ENCODE peak calls at places on chromosomes 3 and 15, in five cellular contexts. One of them, this sample, is unnamed.

GRCh38 chr3:11195201-11195600 is 40.9 kb downstream of the HRH1 start:
- DNase-seq in cardiac muscle cell: no peak
- DNase-seq in IMR-90: no peak
- DNase-seq in HFF-Myc: no peak
- DNase-seq in foreskin fibroblast: no peak
- DNase-seq in this sample: no peak

GRCh38 chr3:157753753-157754152 is 250.5 kb upstream of the VEPH1 start:
- DNase-seq in IMR-90: no peak
- DNase-seq in HFF-Myc: no peak
- DNase-seq in cardiac muscle cell: no peak
- DNase-seq in foreskin fibroblast: no peak
- DNase-seq in this sample: no peak

GRCh38 chr15:99969261-99969960 is 236.2 kb upstream of the LYSMD4 start:
- DNase-seq in IMR-90: no peak
- DNase-seq in HFF-Myc: no peak
- DNase-seq in cardiac muscle cell: no peak
- DNase-seq in foreskin fibroblast: no peak
- DNase-seq in this sample: no peak

GRCh38 chr3:159189994-159190669 is 388.3 kb downstream of the MFSD1 start:
- DNase-seq in HFF-Myc: no peak
- DNase-seq in IMR-90: no peak
- DNase-seq in cardiac muscle cell: no peak
- DNase-seq in foreskin fibroblast: peak; percentile 87
- DNase-seq in this sample: peak; percentile 52

GRCh38 chr3:97971679-97972567 is at the start of gene RIOX2:
- DNase-seq in HFF-Myc: no peak
- DNase-seq in IMR-90: peak; percentile 62
- DNase-seq in cardiac muscle cell: peak; percentile 65
- DNase-seq in foreskin fibroblast: peak; percentile 87
- DNase-seq in this sample: peak; percentile 68

GRCh38 chr3:159451067-159451466 is 537.6 kb upstream of the IL12A start:
- DNase-seq in IMR-90: no peak
- DNase-seq in foreskin fibroblast: no peak
- DNase-seq in HFF-Myc: no peak
- DNase-seq in cardiac muscle cell: no peak
- DNase-seq in this sample: no peak

GRCh38 chr3:126654571-126655393 is at the start of gene TXNRD3:
- DNase-seq in IMR-90: peak; percentile 49
- DNase-seq in HFF-Myc: no peak
- DNase-seq in foreskin fibroblast: peak; percentile 88
- DNase-seq in cardiac muscle cell: peak; percentile 85
- DNase-seq in this sample: peak; percentile 62

GRCh38 chr3:141680620-141681389 is 57.3 kb upstream of the RNF7 start:
- DNase-seq in HFF-Myc: no peak
- DNase-seq in IMR-90: peak; percentile 68
- DNase-seq in cardiac muscle cell: peak; percentile 27
- DNase-seq in foreskin fibroblast: peak; percentile 42
- DNase-seq in this sample: peak; percentile 19

GRCh38 chr3:132038198-132038825 is 3.5 kb upstream of the CPNE4 start:
- DNase-seq in cardiac muscle cell: peak; percentile 27
- DNase-seq in foreskin fibroblast: peak; percentile 56
- DNase-seq in IMR-90: peak; percentile 23
- DNase-seq in HFF-Myc: no peak
- DNase-seq in this sample: peak; percentile 22

GRCh38 chr15:59273266-59273665 is 66.6 kb downstream of the LDHAL6B start:
- DNase-seq in foreskin fibroblast: no peak
- DNase-seq in HFF-Myc: no peak
- DNase-seq in cardiac muscle cell: no peak
- DNase-seq in IMR-90: no peak
- DNase-seq in this sample: no peak

GRCh38 chr3:106130384-106131084 is 261.7 kb upstream of the CBLB start:
- DNase-seq in IMR-90: peak; percentile 87
- DNase-seq in HFF-Myc: peak; percentile 49
- DNase-seq in foreskin fibroblast: peak; percentile 85
- DNase-seq in cardiac muscle cell: peak; percentile 1
- DNase-seq in this sample: peak; percentile 80

GRCh38 chr3:134214239-134214638 is 36.4 kb downstream of the RYK start:
- DNase-seq in cardiac muscle cell: no peak
- DNase-seq in foreskin fibroblast: no peak
- DNase-seq in HFF-Myc: no peak
- DNase-seq in IMR-90: no peak
- DNase-seq in this sample: no peak

GRCh38 chr3:2156244-2156847 is 57.7 kb downstream of the CNTN4 start:
- DNase-seq in HFF-Myc: no peak
- DNase-seq in IMR-90: no peak
- DNase-seq in foreskin fibroblast: no peak
- DNase-seq in cardiac muscle cell: peak; percentile 67
- DNase-seq in this sample: no peak

GRCh38 chr3:143145951-143146350 is 26.4 kb downstream of the CHST2 start:
- DNase-seq in foreskin fibroblast: no peak
- DNase-seq in HFF-Myc: no peak
- DNase-seq in cardiac muscle cell: no peak
- DNase-seq in IMR-90: no peak
- DNase-seq in this sample: no peak

GRCh38 chr3:68121291-68121690 is 466.9 kb upstream of the SUCLG2 start:
- DNase-seq in cardiac muscle cell: no peak
- DNase-seq in IMR-90: no peak
- DNase-seq in foreskin fibroblast: no peak
- DNase-seq in HFF-Myc: no peak
- DNase-seq in this sample: no peak

GRCh38 chr3:138062626-138063025 is 52.7 kb downstream of the CLDN18 start:
- DNase-seq in cardiac muscle cell: no peak
- DNase-seq in IMR-90: peak; percentile 83
- DNase-seq in foreskin fibroblast: peak; percentile 67
- DNase-seq in HFF-Myc: no peak
- DNase-seq in this sample: no peak

GRCh38 chr3:127077068-127077467 is 94.2 kb downstream of the PLXNA1 start:
- DNase-seq in HFF-Myc: no peak
- DNase-seq in IMR-90: no peak
- DNase-seq in cardiac muscle cell: no peak
- DNase-seq in foreskin fibroblast: no peak
- DNase-seq in this sample: no peak

GRCh38 chr15:64344651-64345262 is 11.2 kb downstream of the CSNK1G1 start:
- DNase-seq in foreskin fibroblast: peak; percentile 73
- DNase-seq in IMR-90: peak; percentile 26
- DNase-seq in cardiac muscle cell: no peak
- DNase-seq in HFF-Myc: no peak
- DNase-seq in this sample: peak; percentile 72

GRCh38 chr15:52780172-52780980 is 9.8 kb downstream of the ONECUT1 start:
- DNase-seq in HFF-Myc: peak; percentile 21
- DNase-seq in IMR-90: peak; percentile 41
- DNase-seq in foreskin fibroblast: peak; percentile 82
- DNase-seq in cardiac muscle cell: peak; percentile 68
- DNase-seq in this sample: peak; percentile 52

GRCh38 chr15:68228971-68229385 is 550 bp downstream of the CLN6 start:
- DNase-seq in foreskin fibroblast: no peak
- DNase-seq in IMR-90: peak; percentile 9
- DNase-seq in HFF-Myc: no peak
- DNase-seq in cardiac muscle cell: no peak
- DNase-seq in this sample: peak; percentile 5

GRCh38 chr3:25426408-25426807 is 1.7 kb upstream of the RARB start:
- DNase-seq in HFF-Myc: no peak
- DNase-seq in cardiac muscle cell: peak; percentile 90
- DNase-seq in foreskin fibroblast: peak; percentile 25
- DNase-seq in IMR-90: no peak
- DNase-seq in this sample: peak; percentile 22

GRCh38 chr3:169324454-169324789 is 339.1 kb downstream of the MECOM start:
- DNase-seq in HFF-Myc: no peak
- DNase-seq in IMR-90: no peak
- DNase-seq in foreskin fibroblast: no peak
- DNase-seq in cardiac muscle cell: no peak
- DNase-seq in this sample: no peak

GRCh38 chr3:149486726-149487125 is 12.2 kb downstream of the TM4SF4 start:
- DNase-seq in foreskin fibroblast: no peak
- DNase-seq in IMR-90: no peak
- DNase-seq in HFF-Myc: no peak
- DNase-seq in cardiac muscle cell: no peak
- DNase-seq in this sample: no peak

GRCh38 chr3:149490260-149490971 is 15.9 kb downstream of the TM4SF4 start:
- DNase-seq in cardiac muscle cell: no peak
- DNase-seq in HFF-Myc: no peak
- DNase-seq in foreskin fibroblast: no peak
- DNase-seq in IMR-90: no peak
- DNase-seq in this sample: no peak

GRCh38 chr3:149493315-149494021 is 19.0 kb downstream of the TM4SF4 start:
- DNase-seq in IMR-90: no peak
- DNase-seq in foreskin fibroblast: no peak
- DNase-seq in HFF-Myc: no peak
- DNase-seq in cardiac muscle cell: no peak
- DNase-seq in this sample: no peak

GRCh38 chr3:149489060-149489690 is 14.7 kb downstream of the TM4SF4 start:
- DNase-seq in IMR-90: no peak
- DNase-seq in cardiac muscle cell: peak; percentile 20
- DNase-seq in foreskin fibroblast: no peak
- DNase-seq in HFF-Myc: no peak
- DNase-seq in this sample: no peak

GRCh38 chr3:149487598-149488197 is 13.2 kb downstream of the TM4SF4 start:
- DNase-seq in foreskin fibroblast: no peak
- DNase-seq in IMR-90: no peak
- DNase-seq in cardiac muscle cell: no peak
- DNase-seq in HFF-Myc: no peak
- DNase-seq in this sample: no peak
- TF ChIP-seq CTCF in foreskin fibroblast: no peak
- TF ChIP-seq CTCF in IMR-90: no peak
- TF ChIP-seq CTCF in cardiac muscle cell: peak; percentile 33
- TF ChIP-seq CTCF in HFF-Myc: peak; percentile 56
- TF ChIP-seq CTCF in this sample: peak; percentile 45

GRCh38 chr3:149936812-149937230 is 33.9 kb downstream of the PFN2 start:
- DNase-seq in HFF-Myc: peak; percentile 22
- DNase-seq in IMR-90: peak; percentile 62
- DNase-seq in cardiac muscle cell: peak; percentile 58
- DNase-seq in foreskin fibroblast: peak; percentile 80
- DNase-seq in this sample: peak; percentile 66
- H3K4me3 ChIP-seq in HFF-Myc: no peak overlapping the region
- H3K4me3 ChIP-seq in IMR-90: no peak overlapping the region
- H3K4me3 ChIP-seq in cardiac muscle cell: no peak overlapping the region
- H3K4me3 ChIP-seq in foreskin fibroblast: no peak overlapping the region
- H3K4me3 ChIP-seq in this sample: no peak overlapping the region

GRCh38 chr15:29403778-29404177 is 134.2 kb upstream of the NSMCE3 start:
- DNase-seq in IMR-90: no peak
- DNase-seq in HFF-Myc: no peak
- DNase-seq in foreskin fibroblast: no peak
- DNase-seq in cardiac muscle cell: peak; percentile 15
- DNase-seq in this sample: no peak
- TF ChIP-seq CTCF in IMR-90: no peak
- TF ChIP-seq CTCF in HFF-Myc: no peak
- TF ChIP-seq CTCF in foreskin fibroblast: no peak
- TF ChIP-seq CTCF in cardiac muscle cell: no peak
- TF ChIP-seq CTCF in this sample: no peak

GRCh38 chr15:39776068-39776467 is 6.6 kb downstream of the FSIP1 start:
- DNase-seq in HFF-Myc: no peak
- DNase-seq in cardiac muscle cell: no peak
- DNase-seq in IMR-90: no peak
- DNase-seq in foreskin fibroblast: no peak
- DNase-seq in this sample: no peak

GRCh38 chr15:39767921-39768320 is 14.7 kb downstream of the FSIP1 start:
- DNase-seq in IMR-90: no peak
- DNase-seq in cardiac muscle cell: no peak
- DNase-seq in foreskin fibroblast: no peak
- DNase-seq in HFF-Myc: no peak
- DNase-seq in this sample: no peak

GRCh38 chr15:39774688-39775267 is 7.9 kb downstream of the FSIP1 start:
- DNase-seq in foreskin fibroblast: no peak
- DNase-seq in cardiac muscle cell: no peak
- DNase-seq in IMR-90: no peak
- DNase-seq in HFF-Myc: no peak
- DNase-seq in this sample: no peak

GRCh38 chr15:39770748-39771689 is 11.6 kb downstream of the FSIP1 start:
- DNase-seq in cardiac muscle cell: no peak
- DNase-seq in foreskin fibroblast: peak; percentile 89
- DNase-seq in HFF-Myc: no peak
- DNase-seq in IMR-90: peak; percentile 92
- DNase-seq in this sample: peak; percentile 86
- H3K4me3 ChIP-seq in cardiac muscle cell: no peak overlapping the region
- H3K4me3 ChIP-seq in foreskin fibroblast: peak overlapping the region; percentile 1
- H3K4me3 ChIP-seq in HFF-Myc: no peak overlapping the region
- H3K4me3 ChIP-seq in IMR-90: peak overlapping the region; percentile 21
- H3K4me3 ChIP-seq in this sample: peak overlapping the region; percentile 0

GRCh38 chr15:61892140-61892539 is 168.1 kb downstream of the VPS13C start:
- DNase-seq in HFF-Myc: no peak
- DNase-seq in cardiac muscle cell: no peak
- DNase-seq in IMR-90: no peak
- DNase-seq in foreskin fibroblast: no peak
- DNase-seq in this sample: no peak
- TF ChIP-seq CTCF in HFF-Myc: no peak
- TF ChIP-seq CTCF in cardiac muscle cell: no peak
- TF ChIP-seq CTCF in IMR-90: no peak
- TF ChIP-seq CTCF in foreskin fibroblast: no peak
- TF ChIP-seq CTCF in this sample: no peak

GRCh38 chr3:50242778-50243551 is 7.0 kb downstream of the GNAI2 start:
- DNase-seq in IMR-90: peak; percentile 72
- DNase-seq in cardiac muscle cell: no peak
- DNase-seq in foreskin fibroblast: peak; percentile 36
- DNase-seq in HFF-Myc: no peak
- DNase-seq in this sample: peak; percentile 55
- H3K4me3 ChIP-seq in IMR-90: no peak overlapping the region
- H3K4me3 ChIP-seq in cardiac muscle cell: no peak overlapping the region
- H3K4me3 ChIP-seq in foreskin fibroblast: no peak overlapping the region
- H3K4me3 ChIP-seq in HFF-Myc: no peak overlapping the region
- H3K4me3 ChIP-seq in this sample: no peak overlapping the region

GRCh38 chr3:182622241-182622545 is 171.1 kb upstream of the ATP11B start:
- DNase-seq in IMR-90: no peak
- DNase-seq in HFF-Myc: no peak
- DNase-seq in foreskin fibroblast: no peak
- DNase-seq in cardiac muscle cell: no peak
- DNase-seq in this sample: no peak
- TF ChIP-seq CTCF in IMR-90: no peak
- TF ChIP-seq CTCF in HFF-Myc: no peak
- TF ChIP-seq CTCF in foreskin fibroblast: no peak
- TF ChIP-seq CTCF in cardiac muscle cell: no peak
- TF ChIP-seq CTCF in this sample: no peak

GRCh38 chr3:37806505-37807291 is 55.0 kb upstream of the CTDSPL start:
- DNase-seq in IMR-90: no peak
- DNase-seq in cardiac muscle cell: no peak
- DNase-seq in HFF-Myc: no peak
- DNase-seq in foreskin fibroblast: no peak
- DNase-seq in this sample: no peak
- H3K4me3 ChIP-seq in IMR-90: no peak overlapping the region
- H3K4me3 ChIP-seq in cardiac muscle cell: no peak overlapping the region
- H3K4me3 ChIP-seq in HFF-Myc: no peak overlapping the region
- H3K4me3 ChIP-seq in foreskin fibroblast: no peak overlapping the region
- H3K4me3 ChIP-seq in this sample: no peak overlapping the region

GRCh38 chr15:56886450-56886856 is 32.0 kb upstream of the TCF12 start:
- DNase-seq in IMR-90: peak; percentile 17
- DNase-seq in cardiac muscle cell: no peak
- DNase-seq in HFF-Myc: no peak
- DNase-seq in foreskin fibroblast: no peak
- DNase-seq in this sample: no peak

GRCh38 chr15:56890038-56890437 is 28.4 kb upstream of the TCF12 start:
- DNase-seq in cardiac muscle cell: no peak
- DNase-seq in IMR-90: no peak
- DNase-seq in HFF-Myc: no peak
- DNase-seq in foreskin fibroblast: no peak
- DNase-seq in this sample: no peak

GRCh38 chr15:56887782-56888127 is 30.7 kb upstream of the TCF12 start:
- DNase-seq in IMR-90: no peak
- DNase-seq in HFF-Myc: no peak
- DNase-seq in foreskin fibroblast: no peak
- DNase-seq in cardiac muscle cell: no peak
- DNase-seq in this sample: no peak

GRCh38 chr15:56883088-56883487 is 35.4 kb upstream of the TCF12 start:
- DNase-seq in HFF-Myc: no peak
- DNase-seq in cardiac muscle cell: no peak
- DNase-seq in foreskin fibroblast: no peak
- DNase-seq in IMR-90: no peak
- DNase-seq in this sample: no peak

GRCh38 chr15:56886878-56887781 is 31.3 kb upstream of the TCF12 start:
- DNase-seq in IMR-90: peak; percentile 95
- DNase-seq in foreskin fibroblast: peak; percentile 99
- DNase-seq in cardiac muscle cell: peak; percentile 98
- DNase-seq in HFF-Myc: peak; percentile 70
- DNase-seq in this sample: peak; percentile 97
- TF ChIP-seq CTCF in IMR-90: peak; percentile 19
- TF ChIP-seq CTCF in foreskin fibroblast: no peak
- TF ChIP-seq CTCF in cardiac muscle cell: no peak
- TF ChIP-seq CTCF in HFF-Myc: peak; percentile 9
- TF ChIP-seq CTCF in this sample: no peak